ENCODE peak calls at places on chromosomes 3 and 15, in six cellular contexts. Z is GM03348, B is T-helper 1 cell, E is Ammon's horn, N is Daoy, A is RWPE1. F is an unnamed sample.

GRCh38 chr3:66998899-66999235 is 760 bp downstream of the KBTBD8 start:
- DNase-seq in Z (no peak), B (no peak), E (no peak), N (no peak), A (no peak), F (no peak)

GRCh38 chr3:126197854-126198584 is 17.6 kb upstream of the ALDH1L1 start:
- DNase-seq in Z (peak; percentile 85), B (peak; percentile 9), E (peak; percentile 82), N (peak; percentile 80), A (peak; percentile 65), F (peak; percentile 15)

GRCh38 chr15:48191574-48192225 is at the start of gene CTXN2:
- DNase-seq in Z (no peak), B (no peak), E (peak; percentile 52), N (peak; percentile 5), A (no peak), F (peak; percentile 52)

GRCh38 chr3:38687306-38687705 is 37.8 kb upstream of the SCN5A start:
- DNase-seq in Z (no peak), B (no peak), E (no peak), N (no peak), A (no peak), F (no peak)

GRCh38 chr15:72340366-72340765 is 20.4 kb upstream of the CELF6 start:
- DNase-seq in Z (no peak), B (no peak), E (no peak), N (peak; percentile 24), A (no peak), F (no peak)

GRCh38 chr3:148330486-148330885 is 367.2 kb upstream of the AGTR1 start:
- DNase-seq in Z (no peak), B (no peak), E (peak; percentile 18), N (no peak), A (no peak), F (no peak)

GRCh38 chr3:5699313-5699712 is 511.8 kb downstream of the EDEM1 start:
- DNase-seq in Z (no peak), B (no peak), E (no peak), N (no peak), A (no peak), F (no peak)

GRCh38 chr3:153443961-153444360 is 281.9 kb downstream of the RAP2B start:
- DNase-seq in Z (no peak), B (peak; percentile 11), E (no peak), N (no peak), A (no peak), F (no peak)

GRCh38 chr3:59483191-59483590 is 433.4 kb upstream of the CFAP20DC start:
- DNase-seq in Z (no peak), B (no peak), E (no peak), N (no peak), A (no peak), F (no peak)

GRCh38 chr3:127483005-127483641 is 107.4 kb downstream of the TPRA1 start:
- DNase-seq in Z (no peak), B (no peak), E (no peak), N (no peak), A (no peak), F (no peak)

F was measured in putamen.